ENCODE peak calls at places on chromosome 21, in six cellular contexts. One of them, this sample, is unnamed.

GRCh38 chr21:35925497-35925896 is 134.8 kb downstream of the SETD4 start:
- DNase-seq in CD8-positive, alpha-beta memory T cell: no peak
- DNase-seq in fibroblast of lung: peak
- DNase-seq in activated naive CD8-positive, alpha-beta T cell treated with anti-CD3 and anti-CD28 coated beads for 36 hours: peak
- DNase-seq in heart left ventricle: no peak
- DNase-seq in stimulated activated CD8-positive, alpha-beta memory T cell treated with anti-CD3 and anti-CD28 coated beads, Interleukin-15, amount 100 ng/mL, for 4 hours: no peak
- DNase-seq in this sample: no peak

GRCh38 chr21:45747802-45748445 is 104.4 kb downstream of the PCBP3 start:
- DNase-seq in CD8-positive, alpha-beta memory T cell: no peak
- DNase-seq in fibroblast of lung: peak
- DNase-seq in activated naive CD8-positive, alpha-beta T cell treated with anti-CD3 and anti-CD28 coated beads for 36 hours: no peak
- DNase-seq in heart left ventricle: no peak
- DNase-seq in stimulated activated CD8-positive, alpha-beta memory T cell treated with anti-CD3 and anti-CD28 coated beads, Interleukin-15, amount 100 ng/mL, for 4 hours: no peak
- DNase-seq in this sample: no peak

GRCh38 chr21:17003763-17004373 is 509.0 kb upstream of the CXADR start:
- DNase-seq in CD8-positive, alpha-beta memory T cell: no peak
- DNase-seq in fibroblast of lung: peak
- DNase-seq in activated naive CD8-positive, alpha-beta T cell treated with anti-CD3 and anti-CD28 coated beads for 36 hours: no peak
- DNase-seq in heart left ventricle: no peak
- DNase-seq in stimulated activated CD8-positive, alpha-beta memory T cell treated with anti-CD3 and anti-CD28 coated beads, Interleukin-15, amount 100 ng/mL, for 4 hours: no peak
- DNase-seq in this sample: no peak

GRCh38 chr21:29190920-29191319 is 60.5 kb downstream of the MAP3K7CL start:
- DNase-seq in CD8-positive, alpha-beta memory T cell: no peak
- DNase-seq in fibroblast of lung: peak
- DNase-seq in activated naive CD8-positive, alpha-beta T cell treated with anti-CD3 and anti-CD28 coated beads for 36 hours: no peak
- DNase-seq in heart left ventricle: no peak
- DNase-seq in stimulated activated CD8-positive, alpha-beta memory T cell treated with anti-CD3 and anti-CD28 coated beads, Interleukin-15, amount 100 ng/mL, for 4 hours: no peak
- DNase-seq in this sample: no peak

GRCh38 chr21:29091032-29091431 is 17.6 kb upstream of the CCT8 start:
- DNase-seq in CD8-positive, alpha-beta memory T cell: no peak
- DNase-seq in fibroblast of lung: peak
- DNase-seq in activated naive CD8-positive, alpha-beta T cell treated with anti-CD3 and anti-CD28 coated beads for 36 hours: no peak
- DNase-seq in heart left ventricle: no peak
- DNase-seq in stimulated activated CD8-positive, alpha-beta memory T cell treated with anti-CD3 and anti-CD28 coated beads, Interleukin-15, amount 100 ng/mL, for 4 hours: no peak
- DNase-seq in this sample: no peak

GRCh38 chr21:43189936-43190335 is 21.1 kb downstream of the CRYAA start:
- DNase-seq in CD8-positive, alpha-beta memory T cell: no peak
- DNase-seq in fibroblast of lung: no peak
- DNase-seq in activated naive CD8-positive, alpha-beta T cell treated with anti-CD3 and anti-CD28 coated beads for 36 hours: no peak
- DNase-seq in heart left ventricle: peak
- DNase-seq in stimulated activated CD8-positive, alpha-beta memory T cell treated with anti-CD3 and anti-CD28 coated beads, Interleukin-15, amount 100 ng/mL, for 4 hours: no peak
- DNase-seq in this sample: no peak

GRCh38 chr21:38760017-38760761 is 45.5 kb upstream of the ETS2 start:
- DNase-seq in CD8-positive, alpha-beta memory T cell: no peak
- DNase-seq in fibroblast of lung: peak
- DNase-seq in activated naive CD8-positive, alpha-beta T cell treated with anti-CD3 and anti-CD28 coated beads for 36 hours: no peak
- DNase-seq in heart left ventricle: no peak
- DNase-seq in stimulated activated CD8-positive, alpha-beta memory T cell treated with anti-CD3 and anti-CD28 coated beads, Interleukin-15, amount 100 ng/mL, for 4 hours: no peak
- DNase-seq in this sample: no peak

GRCh38 chr21:26405735-26406361 is 167.2 kb downstream of the CYYR1 start:
- DNase-seq in CD8-positive, alpha-beta memory T cell: no peak
- DNase-seq in fibroblast of lung: peak
- DNase-seq in activated naive CD8-positive, alpha-beta T cell treated with anti-CD3 and anti-CD28 coated beads for 36 hours: no peak
- DNase-seq in heart left ventricle: no peak
- DNase-seq in stimulated activated CD8-positive, alpha-beta memory T cell treated with anti-CD3 and anti-CD28 coated beads, Interleukin-15, amount 100 ng/mL, for 4 hours: peak
- DNase-seq in this sample: no peak

GRCh38 chr21:43337901-43338655 is 88.9 kb downstream of the SIK1 start:
- DNase-seq in CD8-positive, alpha-beta memory T cell: no peak
- DNase-seq in fibroblast of lung: no peak
- DNase-seq in activated naive CD8-positive, alpha-beta T cell treated with anti-CD3 and anti-CD28 coated beads for 36 hours: no peak
- DNase-seq in heart left ventricle: no peak
- DNase-seq in stimulated activated CD8-positive, alpha-beta memory T cell treated with anti-CD3 and anti-CD28 coated beads, Interleukin-15, amount 100 ng/mL, for 4 hours: no peak
- DNase-seq in this sample: no peak

GRCh38 chr21:46637952-46638746 is 2.7 kb downstream of the PRMT2 start:
- DNase-seq in CD8-positive, alpha-beta memory T cell: no peak
- DNase-seq in fibroblast of lung: no peak
- DNase-seq in activated naive CD8-positive, alpha-beta T cell treated with anti-CD3 and anti-CD28 coated beads for 36 hours: no peak
- DNase-seq in heart left ventricle: no peak
- DNase-seq in stimulated activated CD8-positive, alpha-beta memory T cell treated with anti-CD3 and anti-CD28 coated beads, Interleukin-15, amount 100 ng/mL, for 4 hours: no peak
- DNase-seq in this sample: no peak

GRCh38 chr21:45072963-45073300 is 1.4 kb upstream of the ADARB1 start:
- DNase-seq in CD8-positive, alpha-beta memory T cell: no peak
- DNase-seq in fibroblast of lung: no peak
- DNase-seq in activated naive CD8-positive, alpha-beta T cell treated with anti-CD3 and anti-CD28 coated beads for 36 hours: no peak
- DNase-seq in heart left ventricle: no peak
- DNase-seq in stimulated activated CD8-positive, alpha-beta memory T cell treated with anti-CD3 and anti-CD28 coated beads, Interleukin-15, amount 100 ng/mL, for 4 hours: no peak
- DNase-seq in this sample: no peak

GRCh38 chr21:45706299-45706698 is 62.8 kb downstream of the PCBP3 start:
- DNase-seq in CD8-positive, alpha-beta memory T cell: no peak
- DNase-seq in fibroblast of lung: no peak
- DNase-seq in activated naive CD8-positive, alpha-beta T cell treated with anti-CD3 and anti-CD28 coated beads for 36 hours: no peak
- DNase-seq in heart left ventricle: no peak
- DNase-seq in stimulated activated CD8-positive, alpha-beta memory T cell treated with anti-CD3 and anti-CD28 coated beads, Interleukin-15, amount 100 ng/mL, for 4 hours: no peak
- DNase-seq in this sample: no peak

GRCh38 chr21:29264721-29265120 is 34.0 kb upstream of the BACH1 start:
- DNase-seq in CD8-positive, alpha-beta memory T cell: no peak
- DNase-seq in fibroblast of lung: no peak
- DNase-seq in activated naive CD8-positive, alpha-beta T cell treated with anti-CD3 and anti-CD28 coated beads for 36 hours: no peak
- DNase-seq in heart left ventricle: no peak
- DNase-seq in stimulated activated CD8-positive, alpha-beta memory T cell treated with anti-CD3 and anti-CD28 coated beads, Interleukin-15, amount 100 ng/mL, for 4 hours: no peak
- DNase-seq in this sample: no peak

GRCh38 chr21:34536820-34537219 is 24.8 kb upstream of the KCNE1 start:
- DNase-seq in CD8-positive, alpha-beta memory T cell: no peak
- DNase-seq in fibroblast of lung: no peak
- DNase-seq in activated naive CD8-positive, alpha-beta T cell treated with anti-CD3 and anti-CD28 coated beads for 36 hours: no peak
- DNase-seq in heart left ventricle: no peak
- DNase-seq in stimulated activated CD8-positive, alpha-beta memory T cell treated with anti-CD3 and anti-CD28 coated beads, Interleukin-15, amount 100 ng/mL, for 4 hours: no peak
- DNase-seq in this sample: no peak

GRCh38 chr21:28268685-28269084 is 724.0 kb downstream of the LTN1 start:
- DNase-seq in CD8-positive, alpha-beta memory T cell: no peak
- DNase-seq in fibroblast of lung: no peak
- DNase-seq in activated naive CD8-positive, alpha-beta T cell treated with anti-CD3 and anti-CD28 coated beads for 36 hours: no peak
- DNase-seq in heart left ventricle: no peak
- DNase-seq in stimulated activated CD8-positive, alpha-beta memory T cell treated with anti-CD3 and anti-CD28 coated beads, Interleukin-15, amount 100 ng/mL, for 4 hours: no peak
- DNase-seq in this sample: no peak

GRCh38 chr21:45032977-45033705 is 41.2 kb upstream of the ADARB1 start:
- DNase-seq in CD8-positive, alpha-beta memory T cell: no peak
- DNase-seq in fibroblast of lung: peak
- DNase-seq in activated naive CD8-positive, alpha-beta T cell treated with anti-CD3 and anti-CD28 coated beads for 36 hours: no peak
- DNase-seq in heart left ventricle: no peak
- DNase-seq in stimulated activated CD8-positive, alpha-beta memory T cell treated with anti-CD3 and anti-CD28 coated beads, Interleukin-15, amount 100 ng/mL, for 4 hours: no peak
- DNase-seq in this sample: no peak

GRCh38 chr21:31347435-31348032 is 3.5 kb upstream of the TIAM1 start:
- DNase-seq in CD8-positive, alpha-beta memory T cell: no peak
- DNase-seq in fibroblast of lung: peak
- DNase-seq in activated naive CD8-positive, alpha-beta T cell treated with anti-CD3 and anti-CD28 coated beads for 36 hours: no peak
- DNase-seq in heart left ventricle: no peak
- DNase-seq in stimulated activated CD8-positive, alpha-beta memory T cell treated with anti-CD3 and anti-CD28 coated beads, Interleukin-15, amount 100 ng/mL, for 4 hours: no peak
- DNase-seq in this sample: no peak

GRCh38 chr21:44356636-44357035 is 3.2 kb downstream of the TRPM2 start:
- DNase-seq in CD8-positive, alpha-beta memory T cell: no peak
- DNase-seq in fibroblast of lung: no peak
- DNase-seq in activated naive CD8-positive, alpha-beta T cell treated with anti-CD3 and anti-CD28 coated beads for 36 hours: no peak
- DNase-seq in heart left ventricle: no peak
- DNase-seq in stimulated activated CD8-positive, alpha-beta memory T cell treated with anti-CD3 and anti-CD28 coated beads, Interleukin-15, amount 100 ng/mL, for 4 hours: no peak
- DNase-seq in this sample: no peak

GRCh38 chr21:46128106-46128982 is 27.0 kb downstream of the FTCD start:
- DNase-seq in CD8-positive, alpha-beta memory T cell: no peak
- DNase-seq in fibroblast of lung: peak
- DNase-seq in activated naive CD8-positive, alpha-beta T cell treated with anti-CD3 and anti-CD28 coated beads for 36 hours: no peak
- DNase-seq in heart left ventricle: peak
- DNase-seq in stimulated activated CD8-positive, alpha-beta memory T cell treated with anti-CD3 and anti-CD28 coated beads, Interleukin-15, amount 100 ng/mL, for 4 hours: no peak
- DNase-seq in this sample: no peak

GRCh38 chr21:45011911-45012660 is 62.3 kb upstream of the ADARB1 start:
- DNase-seq in CD8-positive, alpha-beta memory T cell: no peak
- DNase-seq in fibroblast of lung: peak
- DNase-seq in activated naive CD8-positive, alpha-beta T cell treated with anti-CD3 and anti-CD28 coated beads for 36 hours: no peak
- DNase-seq in heart left ventricle: no peak
- DNase-seq in stimulated activated CD8-positive, alpha-beta memory T cell treated with anti-CD3 and anti-CD28 coated beads, Interleukin-15, amount 100 ng/mL, for 4 hours: no peak
- DNase-seq in this sample: no peak

This sample was measured in activated CD8-positive, alpha-beta T cell treated with anti-CD3 and anti-CD28 coated beads, Interleukin-2, amount 10 ng/mL, durations not matched to agents 7 days and 5 days.